ENCODE peak calls at places on chromosomes 13 and 19, in seven cellular contexts. One of them, this sample, is unnamed.

GRCh38 chr19:28560786-28561185 is 652.2 kb downstream of the UQCRFS1 start:
- DNase-seq in breast epithelium: no peak
- DNase-seq in stimulated activated CD4-positive, alpha-beta T cell treated with anti-CD3 and anti-CD28 coated beads, Interleukin-2, amount 100 ng/mL, for 48 hours: no peak
- DNase-seq in ureter: no peak
- DNase-seq in HuH-7: no peak
- DNase-seq in CD4-positive, alpha-beta T cell: no peak
- DNase-seq in MCF 10A: no peak
- DNase-seq in this sample: no peak

GRCh38 chr13:102441085-102441484 is 39.2 kb upstream of the FGF14 start:
- DNase-seq in breast epithelium: no peak
- DNase-seq in CD4-positive, alpha-beta T cell: no peak
- DNase-seq in ureter: no peak
- DNase-seq in HuH-7: no peak
- DNase-seq in stimulated activated CD4-positive, alpha-beta T cell treated with anti-CD3 and anti-CD28 coated beads, Interleukin-2, amount 100 ng/mL, for 48 hours: no peak
- DNase-seq in MCF 10A: no peak
- DNase-seq in this sample: no peak

GRCh38 chr19:19645233-19645870 is 1.9 kb upstream of the GMIP start:
- DNase-seq in breast epithelium: no peak
- DNase-seq in ureter: no peak
- DNase-seq in CD4-positive, alpha-beta T cell: no peak
- DNase-seq in MCF 10A: no peak
- DNase-seq in stimulated activated CD4-positive, alpha-beta T cell treated with anti-CD3 and anti-CD28 coated beads, Interleukin-2, amount 100 ng/mL, for 48 hours: no peak
- DNase-seq in HuH-7: no peak
- DNase-seq in this sample: no peak

GRCh38 chr13:105787518-105788085 is 747.9 kb downstream of the EFNB2 start:
- DNase-seq in ureter: no peak
- DNase-seq in HuH-7: no peak
- DNase-seq in MCF 10A: no peak
- DNase-seq in stimulated activated CD4-positive, alpha-beta T cell treated with anti-CD3 and anti-CD28 coated beads, Interleukin-2, amount 100 ng/mL, for 48 hours: no peak
- DNase-seq in breast epithelium: no peak
- DNase-seq in CD4-positive, alpha-beta T cell: no peak
- DNase-seq in this sample: no peak

GRCh38 chr19:21022996-21023395 is 2.5 kb downstream of the ZNF430 start:
- DNase-seq in stimulated activated CD4-positive, alpha-beta T cell treated with anti-CD3 and anti-CD28 coated beads, Interleukin-2, amount 100 ng/mL, for 48 hours: peak
- DNase-seq in MCF 10A: peak
- DNase-seq in ureter: no peak
- DNase-seq in CD4-positive, alpha-beta T cell: no peak
- DNase-seq in breast epithelium: no peak
- DNase-seq in HuH-7: no peak
- DNase-seq in this sample: peak

GRCh38 chr13:113631341-113632095 is 26.5 kb downstream of the ATP4B start:
- DNase-seq in breast epithelium: no peak
- DNase-seq in CD4-positive, alpha-beta T cell: no peak
- DNase-seq in MCF 10A: no peak
- DNase-seq in HuH-7: no peak
- DNase-seq in ureter: no peak
- DNase-seq in stimulated activated CD4-positive, alpha-beta T cell treated with anti-CD3 and anti-CD28 coated beads, Interleukin-2, amount 100 ng/mL, for 48 hours: no peak
- DNase-seq in this sample: no peak

GRCh38 chr19:43574424-43575155 is 737 bp downstream of the XRCC1 start:
- DNase-seq in MCF 10A: peak
- DNase-seq in HuH-7: no peak
- DNase-seq in CD4-positive, alpha-beta T cell: no peak
- DNase-seq in ureter: no peak
- DNase-seq in stimulated activated CD4-positive, alpha-beta T cell treated with anti-CD3 and anti-CD28 coated beads, Interleukin-2, amount 100 ng/mL, for 48 hours: no peak
- DNase-seq in breast epithelium: no peak
- DNase-seq in this sample: no peak

GRCh38 chr19:13154911-13155471 is 4.8 kb downstream of the IER2 start:
- DNase-seq in stimulated activated CD4-positive, alpha-beta T cell treated with anti-CD3 and anti-CD28 coated beads, Interleukin-2, amount 100 ng/mL, for 48 hours: peak
- DNase-seq in breast epithelium: peak
- DNase-seq in CD4-positive, alpha-beta T cell: peak
- DNase-seq in MCF 10A: peak
- DNase-seq in HuH-7: no peak
- DNase-seq in ureter: peak
- DNase-seq in this sample: peak

GRCh38 chr13:32796754-32797153 is 210.5 kb downstream of the PDS5B start:
- DNase-seq in breast epithelium: no peak
- DNase-seq in stimulated activated CD4-positive, alpha-beta T cell treated with anti-CD3 and anti-CD28 coated beads, Interleukin-2, amount 100 ng/mL, for 48 hours: no peak
- DNase-seq in ureter: no peak
- DNase-seq in CD4-positive, alpha-beta T cell: no peak
- DNase-seq in HuH-7: no peak
- DNase-seq in MCF 10A: no peak
- DNase-seq in this sample: no peak

This sample was measured in putamen.